ENCODE peak calls at places on chromosomes 6 and 20, in eight cellular contexts. R is Daoy, M is PC-9, Y is A172, L is A549, O is osteocyte, E is lower lobe of right lung, B is Calu3. Q is an unnamed sample.

GRCh38 chr6:145734486-145735355 is 599 bp downstream of the EPM2A start:
- DNase-seq in R (peak), M (peak), Y (peak), L (peak), O (peak), E (peak), B (peak), Q (peak)

GRCh38 chr20:53983401-53983800 is 87.0 kb downstream of the BCAS1 start:
- DNase-seq in R (no peak), M (no peak), Y (no peak), L (no peak), O (no peak), E (no peak), B (no peak), Q (no peak)

GRCh38 chr6:166672624-166673165 is 45.6 kb upstream of the RPS6KA2 start:
- DNase-seq in R (no peak), M (no peak), Y (no peak), L (no peak), O (no peak), E (no peak), B (no peak), Q (no peak)

GRCh38 chr6:139588076-139588639 is 213.7 kb upstream of the CITED2 start:
- DNase-seq in R (peak), M (peak), Y (peak), L (no peak), O (no peak), E (no peak), B (peak), Q (no peak)

GRCh38 chr6:169961772-169962561 is 210.5 kb downstream of the ERMARD start:
- DNase-seq in R (peak), M (no peak), Y (no peak), L (no peak), O (peak), E (peak), B (no peak), Q (peak)

GRCh38 chr6:136324981-136325380 is 35.3 kb upstream of the BCLAF1 start:
- DNase-seq in R (no peak), M (peak), Y (no peak), L (no peak), O (no peak), E (no peak), B (no peak), Q (no peak)

GRCh38 chr20:33026072-33026778 is 5.2 kb upstream of the BPIFB6 start:
- DNase-seq in R (no peak), M (no peak), Y (no peak), L (no peak), O (no peak), E (no peak), B (no peak), Q (no peak)

GRCh38 chr20:60658661-60659060 is 593.4 kb upstream of the CDH4 start:
- DNase-seq in R (no peak), M (no peak), Y (no peak), L (no peak), O (no peak), E (no peak), B (no peak), Q (no peak)

GRCh38 chr6:119539066-119539746 is 189.6 kb upstream of the MAN1A1 start:
- DNase-seq in R (no peak), M (no peak), Y (no peak), L (no peak), O (no peak), E (no peak), B (no peak), Q (no peak)

GRCh38 chr20:53748176-53748575 is 154.5 kb upstream of the ZNF217 start:
- DNase-seq in R (no peak), M (peak), Y (no peak), L (no peak), O (no peak), E (no peak), B (no peak), Q (no peak)

GRCh38 chr6:162532283-162533008 is 195.1 kb downstream of the PRKN start:
- DNase-seq in R (no peak), M (no peak), Y (no peak), L (no peak), O (no peak), E (no peak), B (no peak), Q (no peak)

GRCh38 chr20:23374441-23374840 is 12.5 kb downstream of the GZF1 start:
- DNase-seq in R (no peak), M (no peak), Y (no peak), L (no peak), O (no peak), E (no peak), B (no peak), Q (no peak)